ENCODE peak calls at places on chromosomes 7 and 10, in nine cellular contexts. One of them, this sample, is unnamed.
A peak's percentile ranks its signal among the peaks of the same experiment; 100 is the strongest.

GRCh38 chr7:26675143-26675887 is 189.1 kb downstream of the SKAP2 start:
- DNase-seq in B cell: no peak
- DNase-seq in activated CD8-positive, alpha-beta memory T cell treated with anti-CD3 and anti-CD28 coated beads, Interleukin-2, amount 50 U/mL, for 48 hours: no peak
- DNase-seq in NCI-H1694: no peak
- DNase-seq in BE2C: no peak
- DNase-seq in stimulated activated CD4-positive, alpha-beta T cell treated with anti-CD3 and anti-CD28 coated beads, Interleukin-1b, Interleukin-23, amount 100 ng/mL, for 24 hours: no peak
- DNase-seq in non-pigmented ciliary epithelial cell: peak; percentile 4
- DNase-seq in stromal cell of bone marrow: peak; percentile 33
- DNase-seq in psoas muscle: no peak
- DNase-seq in this sample: no peak

GRCh38 chr7:29879609-29880008 is 73.3 kb downstream of the WIPF3 start:
- DNase-seq in B cell: no peak
- DNase-seq in stromal cell of bone marrow: peak; percentile 77
- DNase-seq in non-pigmented ciliary epithelial cell: peak; percentile 40
- DNase-seq in BE2C: no peak
- DNase-seq in stimulated activated CD4-positive, alpha-beta T cell treated with anti-CD3 and anti-CD28 coated beads, Interleukin-1b, Interleukin-23, amount 100 ng/mL, for 24 hours: no peak
- DNase-seq in psoas muscle: peak; percentile 54
- DNase-seq in activated CD8-positive, alpha-beta memory T cell treated with anti-CD3 and anti-CD28 coated beads, Interleukin-2, amount 50 U/mL, for 48 hours: no peak
- DNase-seq in NCI-H1694: no peak
- DNase-seq in this sample: no peak

GRCh38 chr7:3259711-3260424 is 41.2 kb upstream of the SDK1 start:
- DNase-seq in BE2C: no peak
- DNase-seq in NCI-H1694: no peak
- DNase-seq in non-pigmented ciliary epithelial cell: no peak
- DNase-seq in activated CD8-positive, alpha-beta memory T cell treated with anti-CD3 and anti-CD28 coated beads, Interleukin-2, amount 50 U/mL, for 48 hours: no peak
- DNase-seq in stromal cell of bone marrow: no peak
- DNase-seq in psoas muscle: no peak
- DNase-seq in B cell: no peak
- DNase-seq in stimulated activated CD4-positive, alpha-beta T cell treated with anti-CD3 and anti-CD28 coated beads, Interleukin-1b, Interleukin-23, amount 100 ng/mL, for 24 hours: no peak
- DNase-seq in this sample: no peak

GRCh38 chr7:128121731-128122576 is 90.7 kb upstream of the LRRC4 start:
- DNase-seq in psoas muscle: peak; percentile 74
- DNase-seq in stromal cell of bone marrow: no peak
- DNase-seq in B cell: no peak
- DNase-seq in non-pigmented ciliary epithelial cell: no peak
- DNase-seq in stimulated activated CD4-positive, alpha-beta T cell treated with anti-CD3 and anti-CD28 coated beads, Interleukin-1b, Interleukin-23, amount 100 ng/mL, for 24 hours: no peak
- DNase-seq in BE2C: peak; percentile 56
- DNase-seq in activated CD8-positive, alpha-beta memory T cell treated with anti-CD3 and anti-CD28 coated beads, Interleukin-2, amount 50 U/mL, for 48 hours: peak; percentile 44
- DNase-seq in NCI-H1694: no peak
- DNase-seq in this sample: peak; percentile 96

GRCh38 chr10:90734415-90734814 is 123.4 kb downstream of the HTR7 start:
- DNase-seq in stimulated activated CD4-positive, alpha-beta T cell treated with anti-CD3 and anti-CD28 coated beads, Interleukin-1b, Interleukin-23, amount 100 ng/mL, for 24 hours: no peak
- DNase-seq in B cell: no peak
- DNase-seq in NCI-H1694: no peak
- DNase-seq in activated CD8-positive, alpha-beta memory T cell treated with anti-CD3 and anti-CD28 coated beads, Interleukin-2, amount 50 U/mL, for 48 hours: no peak
- DNase-seq in BE2C: no peak
- DNase-seq in psoas muscle: no peak
- DNase-seq in stromal cell of bone marrow: no peak
- DNase-seq in non-pigmented ciliary epithelial cell: no peak
- DNase-seq in this sample: no peak

GRCh38 chr10:22435650-22436049 is 90.4 kb downstream of the SPAG6 start:
- DNase-seq in activated CD8-positive, alpha-beta memory T cell treated with anti-CD3 and anti-CD28 coated beads, Interleukin-2, amount 50 U/mL, for 48 hours: peak; percentile 53
- DNase-seq in BE2C: no peak
- DNase-seq in psoas muscle: no peak
- DNase-seq in stimulated activated CD4-positive, alpha-beta T cell treated with anti-CD3 and anti-CD28 coated beads, Interleukin-1b, Interleukin-23, amount 100 ng/mL, for 24 hours: no peak
- DNase-seq in non-pigmented ciliary epithelial cell: no peak
- DNase-seq in NCI-H1694: no peak
- DNase-seq in stromal cell of bone marrow: no peak
- DNase-seq in B cell: no peak
- DNase-seq in this sample: no peak

GRCh38 chr7:102872460-102872859 is 40.3 kb upstream of the LRRC17 start:
- DNase-seq in NCI-H1694: no peak
- DNase-seq in stromal cell of bone marrow: peak; percentile 88
- DNase-seq in B cell: no peak
- DNase-seq in psoas muscle: no peak
- DNase-seq in non-pigmented ciliary epithelial cell: peak; percentile 99
- DNase-seq in BE2C: no peak
- DNase-seq in activated CD8-positive, alpha-beta memory T cell treated with anti-CD3 and anti-CD28 coated beads, Interleukin-2, amount 50 U/mL, for 48 hours: no peak
- DNase-seq in stimulated activated CD4-positive, alpha-beta T cell treated with anti-CD3 and anti-CD28 coated beads, Interleukin-1b, Interleukin-23, amount 100 ng/mL, for 24 hours: no peak
- DNase-seq in this sample: no peak

GRCh38 chr10:120833222-120833928 is 17.8 kb upstream of the WDR11 start:
- DNase-seq in stromal cell of bone marrow: no peak
- DNase-seq in B cell: no peak
- DNase-seq in NCI-H1694: no peak
- DNase-seq in non-pigmented ciliary epithelial cell: no peak
- DNase-seq in psoas muscle: no peak
- DNase-seq in stimulated activated CD4-positive, alpha-beta T cell treated with anti-CD3 and anti-CD28 coated beads, Interleukin-1b, Interleukin-23, amount 100 ng/mL, for 24 hours: no peak
- DNase-seq in BE2C: no peak
- DNase-seq in activated CD8-positive, alpha-beta memory T cell treated with anti-CD3 and anti-CD28 coated beads, Interleukin-2, amount 50 U/mL, for 48 hours: no peak
- DNase-seq in this sample: no peak

GRCh38 chr7:7522421-7522820 is 13.3 kb downstream of the COL28A1 start:
- DNase-seq in stromal cell of bone marrow: no peak
- DNase-seq in B cell: no peak
- DNase-seq in stimulated activated CD4-positive, alpha-beta T cell treated with anti-CD3 and anti-CD28 coated beads, Interleukin-1b, Interleukin-23, amount 100 ng/mL, for 24 hours: no peak
- DNase-seq in NCI-H1694: no peak
- DNase-seq in psoas muscle: no peak
- DNase-seq in non-pigmented ciliary epithelial cell: no peak
- DNase-seq in activated CD8-positive, alpha-beta memory T cell treated with anti-CD3 and anti-CD28 coated beads, Interleukin-2, amount 50 U/mL, for 48 hours: no peak
- DNase-seq in BE2C: no peak
- DNase-seq in this sample: no peak

GRCh38 chr7:44101966-44102845 is 1.9 kb upstream of the AEBP1 start:
- DNase-seq in activated CD8-positive, alpha-beta memory T cell treated with anti-CD3 and anti-CD28 coated beads, Interleukin-2, amount 50 U/mL, for 48 hours: no peak
- DNase-seq in NCI-H1694: no peak
- DNase-seq in stromal cell of bone marrow: peak; percentile 95
- DNase-seq in stimulated activated CD4-positive, alpha-beta T cell treated with anti-CD3 and anti-CD28 coated beads, Interleukin-1b, Interleukin-23, amount 100 ng/mL, for 24 hours: no peak
- DNase-seq in psoas muscle: peak; percentile 47
- DNase-seq in BE2C: no peak
- DNase-seq in non-pigmented ciliary epithelial cell: no peak
- DNase-seq in B cell: no peak
- DNase-seq in this sample: no peak

GRCh38 chr7:2659556-2660358 is 28.0 kb downstream of the TTYH3 start:
- DNase-seq in stromal cell of bone marrow: no peak
- DNase-seq in activated CD8-positive, alpha-beta memory T cell treated with anti-CD3 and anti-CD28 coated beads, Interleukin-2, amount 50 U/mL, for 48 hours: no peak
- DNase-seq in stimulated activated CD4-positive, alpha-beta T cell treated with anti-CD3 and anti-CD28 coated beads, Interleukin-1b, Interleukin-23, amount 100 ng/mL, for 24 hours: no peak
- DNase-seq in psoas muscle: no peak
- DNase-seq in non-pigmented ciliary epithelial cell: no peak
- DNase-seq in NCI-H1694: no peak
- DNase-seq in B cell: no peak
- DNase-seq in BE2C: no peak
- DNase-seq in this sample: no peak

GRCh38 chr7:2017483-2017891 is 215.3 kb downstream of the MAD1L1 start:
- DNase-seq in non-pigmented ciliary epithelial cell: no peak
- DNase-seq in stimulated activated CD4-positive, alpha-beta T cell treated with anti-CD3 and anti-CD28 coated beads, Interleukin-1b, Interleukin-23, amount 100 ng/mL, for 24 hours: no peak
- DNase-seq in stromal cell of bone marrow: no peak
- DNase-seq in NCI-H1694: no peak
- DNase-seq in BE2C: peak; percentile 4
- DNase-seq in psoas muscle: peak; percentile 31
- DNase-seq in activated CD8-positive, alpha-beta memory T cell treated with anti-CD3 and anti-CD28 coated beads, Interleukin-2, amount 50 U/mL, for 48 hours: no peak
- DNase-seq in B cell: no peak
- DNase-seq in this sample: no peak

GRCh38 chr7:152899004-152899403 is 139.5 kb downstream of the ACTR3B start:
- DNase-seq in psoas muscle: no peak
- DNase-seq in stromal cell of bone marrow: no peak
- DNase-seq in B cell: no peak
- DNase-seq in BE2C: no peak
- DNase-seq in NCI-H1694: no peak
- DNase-seq in activated CD8-positive, alpha-beta memory T cell treated with anti-CD3 and anti-CD28 coated beads, Interleukin-2, amount 50 U/mL, for 48 hours: no peak
- DNase-seq in non-pigmented ciliary epithelial cell: no peak
- DNase-seq in stimulated activated CD4-positive, alpha-beta T cell treated with anti-CD3 and anti-CD28 coated beads, Interleukin-1b, Interleukin-23, amount 100 ng/mL, for 24 hours: no peak
- DNase-seq in this sample: no peak

GRCh38 chr7:40300146-40300655 is 165.4 kb downstream of the SUGCT start:
- DNase-seq in B cell: no peak
- DNase-seq in NCI-H1694: no peak
- DNase-seq in psoas muscle: no peak
- DNase-seq in activated CD8-positive, alpha-beta memory T cell treated with anti-CD3 and anti-CD28 coated beads, Interleukin-2, amount 50 U/mL, for 48 hours: no peak
- DNase-seq in stimulated activated CD4-positive, alpha-beta T cell treated with anti-CD3 and anti-CD28 coated beads, Interleukin-1b, Interleukin-23, amount 100 ng/mL, for 24 hours: no peak
- DNase-seq in stromal cell of bone marrow: no peak
- DNase-seq in non-pigmented ciliary epithelial cell: no peak
- DNase-seq in BE2C: no peak
- DNase-seq in this sample: no peak

GRCh38 chr10:12649017-12649586 is 299.8 kb downstream of the CAMK1D start:
- DNase-seq in stimulated activated CD4-positive, alpha-beta T cell treated with anti-CD3 and anti-CD28 coated beads, Interleukin-1b, Interleukin-23, amount 100 ng/mL, for 24 hours: no peak
- DNase-seq in non-pigmented ciliary epithelial cell: no peak
- DNase-seq in stromal cell of bone marrow: no peak
- DNase-seq in B cell: no peak
- DNase-seq in NCI-H1694: no peak
- DNase-seq in psoas muscle: no peak
- DNase-seq in BE2C: no peak
- DNase-seq in activated CD8-positive, alpha-beta memory T cell treated with anti-CD3 and anti-CD28 coated beads, Interleukin-2, amount 50 U/mL, for 48 hours: no peak
- DNase-seq in this sample: no peak

GRCh38 chr10:14173706-14174594 is 156.8 kb downstream of the FRMD4A start:
- DNase-seq in B cell: no peak
- DNase-seq in non-pigmented ciliary epithelial cell: no peak
- DNase-seq in BE2C: no peak
- DNase-seq in NCI-H1694: peak; percentile 50
- DNase-seq in psoas muscle: no peak
- DNase-seq in stromal cell of bone marrow: no peak
- DNase-seq in stimulated activated CD4-positive, alpha-beta T cell treated with anti-CD3 and anti-CD28 coated beads, Interleukin-1b, Interleukin-23, amount 100 ng/mL, for 24 hours: no peak
- DNase-seq in activated CD8-positive, alpha-beta memory T cell treated with anti-CD3 and anti-CD28 coated beads, Interleukin-2, amount 50 U/mL, for 48 hours: no peak
- DNase-seq in this sample: no peak

GRCh38 chr10:49629286-49629915 is 15.6 kb downstream of the CHAT start:
- DNase-seq in stimulated activated CD4-positive, alpha-beta T cell treated with anti-CD3 and anti-CD28 coated beads, Interleukin-1b, Interleukin-23, amount 100 ng/mL, for 24 hours: no peak
- DNase-seq in B cell: no peak
- DNase-seq in activated CD8-positive, alpha-beta memory T cell treated with anti-CD3 and anti-CD28 coated beads, Interleukin-2, amount 50 U/mL, for 48 hours: no peak
- DNase-seq in psoas muscle: no peak
- DNase-seq in NCI-H1694: no peak
- DNase-seq in non-pigmented ciliary epithelial cell: no peak
- DNase-seq in stromal cell of bone marrow: no peak
- DNase-seq in BE2C: peak; percentile 83
- DNase-seq in this sample: no peak

GRCh38 chr10:97328646-97329453 is 5.7 kb downstream of the FRAT2 start:
- DNase-seq in BE2C: no peak
- DNase-seq in B cell: no peak
- DNase-seq in stromal cell of bone marrow: no peak
- DNase-seq in activated CD8-positive, alpha-beta memory T cell treated with anti-CD3 and anti-CD28 coated beads, Interleukin-2, amount 50 U/mL, for 48 hours: no peak
- DNase-seq in NCI-H1694: no peak
- DNase-seq in non-pigmented ciliary epithelial cell: no peak
- DNase-seq in stimulated activated CD4-positive, alpha-beta T cell treated with anti-CD3 and anti-CD28 coated beads, Interleukin-1b, Interleukin-23, amount 100 ng/mL, for 24 hours: no peak
- DNase-seq in psoas muscle: no peak
- DNase-seq in this sample: no peak

GRCh38 chr10:43192824-43193223 is 54.6 kb downstream of the CSGALNACT2 start:
- DNase-seq in stimulated activated CD4-positive, alpha-beta T cell treated with anti-CD3 and anti-CD28 coated beads, Interleukin-1b, Interleukin-23, amount 100 ng/mL, for 24 hours: no peak
- DNase-seq in B cell: no peak
- DNase-seq in non-pigmented ciliary epithelial cell: no peak
- DNase-seq in stromal cell of bone marrow: no peak
- DNase-seq in NCI-H1694: no peak
- DNase-seq in activated CD8-positive, alpha-beta memory T cell treated with anti-CD3 and anti-CD28 coated beads, Interleukin-2, amount 50 U/mL, for 48 hours: no peak
- DNase-seq in psoas muscle: no peak
- DNase-seq in BE2C: no peak
- DNase-seq in this sample: no peak

GRCh38 chr7:74302745-74303221 is 13.6 kb downstream of the CLIP2 start:
- DNase-seq in non-pigmented ciliary epithelial cell: no peak
- DNase-seq in BE2C: no peak
- DNase-seq in stimulated activated CD4-positive, alpha-beta T cell treated with anti-CD3 and anti-CD28 coated beads, Interleukin-1b, Interleukin-23, amount 100 ng/mL, for 24 hours: no peak
- DNase-seq in activated CD8-positive, alpha-beta memory T cell treated with anti-CD3 and anti-CD28 coated beads, Interleukin-2, amount 50 U/mL, for 48 hours: no peak
- DNase-seq in NCI-H1694: no peak
- DNase-seq in psoas muscle: no peak
- DNase-seq in stromal cell of bone marrow: no peak
- DNase-seq in B cell: no peak
- DNase-seq in this sample: no peak

GRCh38 chr10:33376976-33377657 is 42.6 kb upstream of the NRP1 start:
- DNase-seq in BE2C: no peak
- DNase-seq in stromal cell of bone marrow: peak; percentile 59
- DNase-seq in non-pigmented ciliary epithelial cell: peak; percentile 66
- DNase-seq in NCI-H1694: no peak
- DNase-seq in activated CD8-positive, alpha-beta memory T cell treated with anti-CD3 and anti-CD28 coated beads, Interleukin-2, amount 50 U/mL, for 48 hours: no peak
- DNase-seq in psoas muscle: no peak
- DNase-seq in B cell: no peak
- DNase-seq in stimulated activated CD4-positive, alpha-beta T cell treated with anti-CD3 and anti-CD28 coated beads, Interleukin-1b, Interleukin-23, amount 100 ng/mL, for 24 hours: no peak
- DNase-seq in this sample: no peak

GRCh38 chr7:26091933-26092332 is 60.1 kb upstream of the NFE2L3 start:
- DNase-seq in B cell: no peak
- DNase-seq in psoas muscle: no peak
- DNase-seq in stromal cell of bone marrow: no peak
- DNase-seq in BE2C: no peak
- DNase-seq in non-pigmented ciliary epithelial cell: no peak
- DNase-seq in NCI-H1694: peak; percentile 8
- DNase-seq in stimulated activated CD4-positive, alpha-beta T cell treated with anti-CD3 and anti-CD28 coated beads, Interleukin-1b, Interleukin-23, amount 100 ng/mL, for 24 hours: no peak
- DNase-seq in activated CD8-positive, alpha-beta memory T cell treated with anti-CD3 and anti-CD28 coated beads, Interleukin-2, amount 50 U/mL, for 48 hours: no peak
- DNase-seq in this sample: peak; percentile 36

GRCh38 chr10:1213252-1213651 is 157.1 kb downstream of the WDR37 start:
- DNase-seq in BE2C: no peak
- DNase-seq in psoas muscle: no peak
- DNase-seq in non-pigmented ciliary epithelial cell: no peak
- DNase-seq in activated CD8-positive, alpha-beta memory T cell treated with anti-CD3 and anti-CD28 coated beads, Interleukin-2, amount 50 U/mL, for 48 hours: peak; percentile 38
- DNase-seq in stromal cell of bone marrow: no peak
- DNase-seq in stimulated activated CD4-positive, alpha-beta T cell treated with anti-CD3 and anti-CD28 coated beads, Interleukin-1b, Interleukin-23, amount 100 ng/mL, for 24 hours: no peak
- DNase-seq in B cell: no peak
- DNase-seq in NCI-H1694: no peak
- DNase-seq in this sample: no peak

GRCh38 chr7:155652156-155653124 is 8.0 kb downstream of the RBM33 start:
- DNase-seq in non-pigmented ciliary epithelial cell: no peak
- DNase-seq in NCI-H1694: no peak
- DNase-seq in B cell: no peak
- DNase-seq in stimulated activated CD4-positive, alpha-beta T cell treated with anti-CD3 and anti-CD28 coated beads, Interleukin-1b, Interleukin-23, amount 100 ng/mL, for 24 hours: no peak
- DNase-seq in stromal cell of bone marrow: no peak
- DNase-seq in activated CD8-positive, alpha-beta memory T cell treated with anti-CD3 and anti-CD28 coated beads, Interleukin-2, amount 50 U/mL, for 48 hours: no peak
- DNase-seq in BE2C: no peak
- DNase-seq in psoas muscle: no peak
- DNase-seq in this sample: no peak

GRCh38 chr10:35940067-35940989 is 298.2 kb upstream of the FZD8 start:
- DNase-seq in NCI-H1694: peak; percentile 73
- DNase-seq in psoas muscle: no peak
- DNase-seq in BE2C: peak; percentile 54
- DNase-seq in activated CD8-positive, alpha-beta memory T cell treated with anti-CD3 and anti-CD28 coated beads, Interleukin-2, amount 50 U/mL, for 48 hours: no peak
- DNase-seq in B cell: no peak
- DNase-seq in stromal cell of bone marrow: peak; percentile 46
- DNase-seq in stimulated activated CD4-positive, alpha-beta T cell treated with anti-CD3 and anti-CD28 coated beads, Interleukin-1b, Interleukin-23, amount 100 ng/mL, for 24 hours: no peak
- DNase-seq in non-pigmented ciliary epithelial cell: no peak
- DNase-seq in this sample: no peak

GRCh38 chr10:130371686-130372085 is 235.5 kb downstream of the GLRX3 start:
- DNase-seq in stimulated activated CD4-positive, alpha-beta T cell treated with anti-CD3 and anti-CD28 coated beads, Interleukin-1b, Interleukin-23, amount 100 ng/mL, for 24 hours: no peak
- DNase-seq in BE2C: no peak
- DNase-seq in activated CD8-positive, alpha-beta memory T cell treated with anti-CD3 and anti-CD28 coated beads, Interleukin-2, amount 50 U/mL, for 48 hours: no peak
- DNase-seq in B cell: no peak
- DNase-seq in psoas muscle: no peak
- DNase-seq in non-pigmented ciliary epithelial cell: no peak
- DNase-seq in NCI-H1694: no peak
- DNase-seq in stromal cell of bone marrow: no peak
- DNase-seq in this sample: no peak

GRCh38 chr10:77841711-77842375 is 84.7 kb downstream of the DLG5 start:
- DNase-seq in non-pigmented ciliary epithelial cell: no peak
- DNase-seq in stimulated activated CD4-positive, alpha-beta T cell treated with anti-CD3 and anti-CD28 coated beads, Interleukin-1b, Interleukin-23, amount 100 ng/mL, for 24 hours: no peak
- DNase-seq in BE2C: no peak
- DNase-seq in psoas muscle: no peak
- DNase-seq in activated CD8-positive, alpha-beta memory T cell treated with anti-CD3 and anti-CD28 coated beads, Interleukin-2, amount 50 U/mL, for 48 hours: no peak
- DNase-seq in NCI-H1694: no peak
- DNase-seq in stromal cell of bone marrow: no peak
- DNase-seq in B cell: no peak
- DNase-seq in this sample: no peak

GRCh38 chr10:125538947-125539649 is 143.9 kb downstream of the TEX36 start:
- DNase-seq in non-pigmented ciliary epithelial cell: no peak
- DNase-seq in stromal cell of bone marrow: no peak
- DNase-seq in B cell: no peak
- DNase-seq in stimulated activated CD4-positive, alpha-beta T cell treated with anti-CD3 and anti-CD28 coated beads, Interleukin-1b, Interleukin-23, amount 100 ng/mL, for 24 hours: no peak
- DNase-seq in NCI-H1694: no peak
- DNase-seq in BE2C: no peak
- DNase-seq in activated CD8-positive, alpha-beta memory T cell treated with anti-CD3 and anti-CD28 coated beads, Interleukin-2, amount 50 U/mL, for 48 hours: no peak
- DNase-seq in psoas muscle: no peak
- DNase-seq in this sample: no peak

GRCh38 chr10:113187066-113187777 is 237.2 kb downstream of the TCF7L2 start:
- DNase-seq in psoas muscle: peak; percentile 72
- DNase-seq in BE2C: peak; percentile 97
- DNase-seq in NCI-H1694: no peak
- DNase-seq in stromal cell of bone marrow: no peak
- DNase-seq in stimulated activated CD4-positive, alpha-beta T cell treated with anti-CD3 and anti-CD28 coated beads, Interleukin-1b, Interleukin-23, amount 100 ng/mL, for 24 hours: no peak
- DNase-seq in activated CD8-positive, alpha-beta memory T cell treated with anti-CD3 and anti-CD28 coated beads, Interleukin-2, amount 50 U/mL, for 48 hours: no peak
- DNase-seq in B cell: no peak
- DNase-seq in non-pigmented ciliary epithelial cell: no peak
- DNase-seq in this sample: no peak

This sample was measured in Kasumi-1.